ENCODE peak calls at places on chromosomes 12 and 14, in seven cellular contexts. W is H1, R is neuronal stem cell, J is trophoblast cell, Y is H9, O is mesendoderm, K is IMR-90. F is an unnamed sample.

GRCh38 chr12:68557011-68557715 is 53.5 kb upstream of the RAP1B start:
- DNase-seq in J (peak), W (no peak), Y (no peak), R (no peak), O (no peak), K (peak), F (peak)

GRCh38 chr12:113439606-113440030 is 17.4 kb downstream of the SDSL start:
- DNase-seq in R (peak), J (peak), Y (peak), K (peak), W (no peak), O (peak), F (peak)

GRCh38 chr12:117228239-117228638 is 38.0 kb upstream of the FBXO21 start:
- DNase-seq in O (peak), W (no peak), R (no peak), K (no peak), J (no peak), Y (no peak), F (no peak)

GRCh38 chr14:105865904-105866840 is 339.8 kb downstream of the TMEM121 start:
- DNase-seq in Y (no peak), K (no peak), W (no peak), J (no peak), R (no peak), O (no peak), F (no peak)

GRCh38 chr14:50978888-50979287 is 34.6 kb upstream of the PYGL start:
- DNase-seq in R (no peak), O (no peak), W (no peak), Y (no peak), K (no peak), J (no peak), F (no peak)

GRCh38 chr12:113097716-113098427 is 37.7 kb downstream of the RASAL1 start:
- DNase-seq in W (no peak), K (no peak), O (peak), J (no peak), R (peak), Y (peak), F (peak)

GRCh38 chr12:6016756-6017155 is 71.7 kb upstream of the ANO2 start:
- DNase-seq in K (no peak), Y (no peak), R (no peak), W (no peak), J (no peak), O (no peak), F (no peak)

GRCh38 chr12:31591308-31591901 is 469 bp upstream of the DENND5B start:
- DNase-seq in J (peak), K (no peak), W (no peak), R (no peak), Y (peak), O (peak), F (peak)

DNA sequence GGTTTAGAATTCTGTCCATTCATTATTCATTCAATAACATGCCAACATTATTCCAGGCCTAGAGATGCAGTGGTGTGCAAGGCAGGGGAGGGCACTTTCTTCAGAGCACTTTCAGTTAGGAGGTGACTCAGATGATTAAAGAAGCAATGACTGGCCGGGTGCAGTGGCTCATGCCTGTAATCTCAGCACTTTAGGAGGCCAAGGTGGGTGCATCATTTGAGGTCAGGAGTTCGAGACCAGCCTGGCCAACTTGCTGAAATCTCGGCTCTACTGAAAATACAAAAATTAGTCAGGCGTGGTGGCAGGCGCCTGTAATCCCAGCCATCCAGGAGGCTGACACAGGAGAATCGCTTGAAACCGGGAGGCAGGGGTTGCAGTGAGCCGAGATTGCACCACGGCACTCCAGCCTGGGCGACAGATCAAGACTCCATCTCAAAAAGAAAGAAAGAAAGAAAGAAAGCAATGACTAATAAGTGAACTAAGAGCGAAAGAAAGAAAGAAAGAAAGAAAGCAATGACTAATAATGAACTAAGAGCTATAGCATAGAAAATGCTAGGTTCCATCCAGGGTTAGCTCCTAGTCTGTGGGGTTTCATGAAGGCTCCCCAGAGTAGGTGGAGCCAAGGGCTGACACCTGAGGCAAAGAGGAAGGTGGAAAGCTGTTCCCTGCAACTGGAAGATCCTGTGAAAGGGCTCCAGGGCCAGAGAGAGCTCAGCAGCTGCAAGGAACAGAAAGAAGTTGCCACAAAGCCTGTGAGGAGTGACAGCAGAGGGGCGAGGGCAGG is 334.5 kb downstream of the CACNA1C start:
- DNase-seq in J (no peak), R (no peak), O (no peak), Y (peak), K (peak), W (no peak), F (no peak)
- H2BK5ac ChIP-seq in J (no peak), R (no peak), O (no peak), Y (no peak), K (no peak), W (no peak), F (no peak)

DNA sequence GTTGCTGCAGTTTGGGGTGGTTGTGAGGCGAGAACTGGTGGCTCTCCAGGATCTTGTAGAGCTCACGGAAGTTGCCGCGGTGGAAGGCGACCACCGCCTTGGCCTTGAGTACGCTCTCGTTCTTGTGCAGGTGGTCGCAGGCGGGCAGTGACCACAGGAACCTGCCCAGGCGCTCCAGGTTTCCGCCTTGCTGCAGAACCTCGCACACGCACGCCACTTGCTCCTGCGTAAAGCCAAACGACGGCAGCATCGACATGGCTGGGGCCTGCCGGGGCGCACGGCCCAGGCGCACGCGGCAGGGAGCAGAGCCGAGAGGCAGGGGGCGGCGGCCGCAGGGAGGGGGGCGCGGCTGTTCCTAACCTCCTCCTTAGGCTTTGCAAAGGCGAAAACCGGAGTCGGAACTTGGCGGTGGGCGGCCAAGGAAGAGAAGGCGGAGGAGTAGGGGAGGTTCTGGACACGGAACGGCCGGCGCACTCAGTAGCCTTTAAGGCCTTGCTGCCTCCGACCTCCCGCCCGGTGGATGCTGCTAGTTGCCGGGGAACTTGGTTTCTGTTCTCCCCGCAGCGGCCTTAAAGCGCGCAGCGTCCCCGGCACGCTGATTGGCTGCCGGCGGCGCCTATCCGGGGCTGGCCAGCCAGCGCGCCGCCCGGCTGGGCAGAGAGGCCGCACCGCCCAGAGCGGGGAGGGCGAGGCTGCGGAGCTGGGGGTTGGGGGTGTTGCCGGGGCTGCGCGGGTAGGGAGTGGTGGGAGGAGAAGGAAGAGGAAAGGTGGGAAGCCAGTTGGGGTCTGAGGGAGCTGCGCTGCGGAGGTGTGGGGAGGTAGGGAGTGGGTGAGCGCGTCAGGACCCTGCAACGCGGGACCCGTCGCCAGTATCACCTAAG is at the start of gene SIX1:
- DNase-seq in R (peak), O (peak), W (no peak), Y (peak), J (peak), K (peak), F (peak)
- H2BK5ac ChIP-seq in R (peak), O (no peak), W (no peak), Y (no peak), J (no peak), K (peak), F (peak)

GRCh38 chr14:78197088-78197487 is 26.9 kb downstream of the NRXN3 start:
- DNase-seq in K (no peak), R (no peak), W (no peak), J (no peak), Y (no peak), O (no peak), F (no peak)

GRCh38 chr14:78196323-78196722 is 26.1 kb downstream of the NRXN3 start:
- DNase-seq in O (peak), J (no peak), K (no peak), R (no peak), Y (no peak), W (no peak), F (no peak)

DNA sequence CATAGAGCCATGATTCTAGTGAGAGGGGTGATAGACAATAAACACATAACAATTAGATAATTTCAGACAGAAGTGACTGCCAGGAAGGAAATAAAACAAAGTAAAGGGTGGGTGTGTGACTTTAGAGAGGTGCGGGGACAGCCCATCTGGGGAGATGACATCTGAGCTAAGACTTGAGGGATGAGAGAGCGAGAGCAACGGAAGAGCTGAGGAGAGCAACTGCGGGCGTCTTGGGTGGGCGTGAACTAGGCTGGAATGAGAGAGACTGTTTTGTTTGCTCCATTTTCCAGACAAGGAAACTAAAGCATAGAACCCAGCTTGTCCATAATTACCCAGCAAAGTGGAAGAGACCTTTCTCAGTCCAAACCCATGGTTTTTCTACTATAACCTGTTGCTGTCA is 25.3 kb downstream of the NRXN3 start:
- DNase-seq in Y (no peak), W (no peak), O (no peak), K (no peak), R (no peak), J (no peak), F (no peak)
- H2BK5ac ChIP-seq in Y (no peak), W (no peak), O (no peak), K (no peak), R (no peak), J (no peak), F (no peak)

GRCh38 chr14:47194051-47194450 is 481.4 kb downstream of the MDGA2 start:
- DNase-seq in R (no peak), Y (no peak), O (no peak), J (no peak), K (no peak), W (no peak), F (peak)
- H2BK5ac ChIP-seq in R (no peak), Y (no peak), O (no peak), J (no peak), K (no peak), W (no peak), F (no peak)

GRCh38 chr12:13362260-13362841 is 165.8 kb downstream of the EMP1 start:
- DNase-seq in Y (peak), R (peak), O (peak), W (peak), J (peak), K (peak), F (peak)
- H2BK5ac ChIP-seq in Y (no peak), R (no peak), O (no peak), W (no peak), J (no peak), K (no peak), F (no peak)

DNA sequence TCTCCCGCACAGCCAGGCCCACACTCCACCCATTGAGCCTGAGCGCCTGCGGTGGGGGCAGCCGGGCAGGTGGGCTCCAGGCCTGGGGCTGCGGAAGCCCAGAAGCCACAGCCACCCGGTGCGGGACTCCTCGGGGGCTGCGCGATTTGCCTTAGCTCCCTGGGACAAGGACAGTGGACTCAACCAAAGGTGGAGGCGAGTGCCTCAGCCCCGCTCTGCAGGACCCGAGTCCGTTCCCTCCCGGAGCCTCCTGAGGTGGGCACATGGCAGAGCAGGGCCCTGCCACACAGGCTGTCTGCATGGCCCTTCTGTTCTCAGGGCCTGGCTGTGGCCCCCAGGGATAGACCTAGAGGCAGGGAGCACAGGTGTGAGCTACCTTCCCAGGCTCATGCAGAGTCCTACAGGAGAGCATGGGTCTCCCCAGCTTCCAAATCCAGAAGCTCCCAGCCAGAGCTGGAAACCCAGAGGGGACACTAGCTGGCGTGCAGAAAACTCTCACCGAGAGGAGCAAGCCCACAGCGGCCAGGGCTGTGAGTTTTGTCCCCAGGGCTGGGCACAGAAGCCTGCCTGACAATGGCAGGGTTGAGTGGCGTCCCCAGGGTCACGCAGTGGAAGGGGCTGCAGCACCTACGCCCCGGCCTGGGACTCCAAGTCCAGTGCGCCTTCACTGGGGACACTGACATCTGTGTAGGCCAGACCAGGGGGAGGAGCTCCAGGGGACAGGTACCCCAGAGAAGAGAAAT is 22.2 kb upstream of the LRTM2 start:
- DNase-seq in R (no peak), J (no peak), W (no peak), Y (peak), K (no peak), O (no peak), F (no peak)
- H2BK5ac ChIP-seq in R (peak), J (no peak), W (no peak), Y (no peak), K (no peak), O (no peak), F (no peak)

GRCh38 chr14:89765346-89765745 is 189.2 kb downstream of the EFCAB11 start:
- DNase-seq in R (no peak), Y (no peak), O (no peak), W (no peak), K (no peak), J (no peak), F (no peak)
- H2BK5ac ChIP-seq in R (no peak), Y (no peak), O (no peak), W (no peak), K (no peak), J (no peak), F (no peak)

GRCh38 chr12:71591601-71592000 is 72.0 kb downstream of the ZFC3H1 start:
- DNase-seq in O (peak), J (peak), Y (peak), W (peak), R (no peak), K (no peak), F (no peak)
- H2BK5ac ChIP-seq in O (no peak), J (peak), Y (no peak), W (no peak), R (no peak), K (no peak), F (no peak)

DNA sequence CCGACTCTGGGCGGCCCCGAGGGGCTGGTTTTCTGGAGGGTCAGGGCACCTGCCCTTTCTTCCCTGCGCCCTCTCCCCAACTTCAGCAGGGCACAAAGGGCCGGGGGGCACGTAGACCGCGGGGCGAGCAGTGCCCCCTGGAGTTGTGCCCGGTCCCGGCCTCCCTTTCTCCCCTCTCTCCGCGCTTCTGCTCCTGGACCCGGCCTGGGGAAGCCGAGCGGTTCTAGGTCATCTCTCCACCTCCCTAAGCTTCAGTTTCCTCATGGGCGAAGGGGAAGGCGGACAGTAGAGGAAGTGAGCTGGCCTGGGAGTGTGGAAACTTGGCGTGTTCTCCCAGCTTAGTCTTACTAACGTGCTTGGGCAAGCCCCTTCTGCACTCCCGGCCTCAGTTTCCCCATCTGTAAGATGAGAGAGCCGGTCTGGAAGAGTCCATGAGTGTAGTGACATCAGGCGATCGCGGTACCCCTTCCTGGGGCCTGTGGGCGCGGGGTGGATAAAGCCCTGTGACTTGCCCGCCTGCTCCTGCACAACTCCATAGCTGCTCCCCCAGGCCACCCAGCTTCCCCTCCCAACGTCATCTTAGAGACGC is 158.6 kb upstream of the PARP11 start:
- DNase-seq in Y (peak), R (no peak), O (no peak), W (no peak), K (peak), J (peak), F (peak)
- H2BK5ac ChIP-seq in Y (no peak), R (peak), O (no peak), W (peak), K (peak), J (peak), F (peak)

F was measured in mesenchymal stem cell.